ENCODE peak calls at places on chromosomes 6 and 20, in four cellular contexts. N is upper lobe of left lung, W is uterus, Z is body of pancreas. J is an unnamed sample.

GRCh38 chr6:140036176-140036575 is 661.7 kb upstream of the CITED2 start:
- DNase-seq in W (no peak), Z (no peak), N (no peak), J (no peak)

GRCh38 chr6:2666906-2667575 is 83.7 kb downstream of the MYLK4 start:
- DNase-seq in N (no peak), W (no peak), Z (no peak), J (no peak)

GRCh38 chr20:561437-562231 is 18.0 kb upstream of the CSNK2A1 start:
- DNase-seq in W (no peak), Z (peak), N (no peak), J (no peak)

GRCh38 chr20:3701061-3701998 is 11.1 kb downstream of the SIGLEC1 start:
- DNase-seq in N (no peak), Z (no peak), W (no peak), J (peak)

GRCh38 chr6:2952557-2953095 is 18.7 kb downstream of the SERPINB6 start:
- DNase-seq in N (peak), W (peak), Z (peak), J (no peak)

GRCh38 chr20:35007413-35007812 is 51.7 kb downstream of the MYH7B start:
- DNase-seq in Z (no peak), W (peak), N (no peak), J (no peak)

GRCh38 chr20:41697861-41698559 is 79.8 kb upstream of the CHD6 start:
- DNase-seq in N (no peak), Z (peak), W (no peak), J (no peak)

GRCh38 chr6:83257791-83258190 is 64.6 kb downstream of the RWDD2A start:
- DNase-seq in Z (no peak), W (no peak), N (no peak), J (no peak)

GRCh38 chr6:101853226-101853625 is 459.7 kb downstream of the GRIK2 start:
- DNase-seq in N (no peak), Z (no peak), W (no peak), J (no peak)

GRCh38 chr6:161038229-161039003 is 46.8 kb downstream of the MAP3K4 start:
- DNase-seq in N (no peak), Z (peak), W (peak), J (no peak)

GRCh38 chr6:66210964-66211363 is 503.9 kb upstream of the EYS start:
- DNase-seq in Z (no peak), N (no peak), W (no peak), J (no peak)

GRCh38 chr20:50670126-50670862 is 21.0 kb downstream of the RIPOR3 start:
- DNase-seq in Z (peak), W (no peak), N (no peak), J (no peak)

GRCh38 chr6:24743265-24743943 is 24.4 kb upstream of the C6orf62 start:
- DNase-seq in Z (peak), W (no peak), N (no peak), J (no peak)

GRCh38 chr20:688809-689208 is 13.2 kb upstream of the SCRT2 start:
- DNase-seq in N (no peak), Z (peak), W (no peak), J (no peak)

GRCh38 chr20:20017852-20018245 is 687 bp downstream of the NAA20 start:
- DNase-seq in N (no peak), Z (no peak), W (no peak), J (no peak)

GRCh38 chr6:120173250-120173649 is 823.7 kb upstream of the MAN1A1 start:
- DNase-seq in W (no peak), N (no peak), Z (no peak), J (no peak)

DNA sequence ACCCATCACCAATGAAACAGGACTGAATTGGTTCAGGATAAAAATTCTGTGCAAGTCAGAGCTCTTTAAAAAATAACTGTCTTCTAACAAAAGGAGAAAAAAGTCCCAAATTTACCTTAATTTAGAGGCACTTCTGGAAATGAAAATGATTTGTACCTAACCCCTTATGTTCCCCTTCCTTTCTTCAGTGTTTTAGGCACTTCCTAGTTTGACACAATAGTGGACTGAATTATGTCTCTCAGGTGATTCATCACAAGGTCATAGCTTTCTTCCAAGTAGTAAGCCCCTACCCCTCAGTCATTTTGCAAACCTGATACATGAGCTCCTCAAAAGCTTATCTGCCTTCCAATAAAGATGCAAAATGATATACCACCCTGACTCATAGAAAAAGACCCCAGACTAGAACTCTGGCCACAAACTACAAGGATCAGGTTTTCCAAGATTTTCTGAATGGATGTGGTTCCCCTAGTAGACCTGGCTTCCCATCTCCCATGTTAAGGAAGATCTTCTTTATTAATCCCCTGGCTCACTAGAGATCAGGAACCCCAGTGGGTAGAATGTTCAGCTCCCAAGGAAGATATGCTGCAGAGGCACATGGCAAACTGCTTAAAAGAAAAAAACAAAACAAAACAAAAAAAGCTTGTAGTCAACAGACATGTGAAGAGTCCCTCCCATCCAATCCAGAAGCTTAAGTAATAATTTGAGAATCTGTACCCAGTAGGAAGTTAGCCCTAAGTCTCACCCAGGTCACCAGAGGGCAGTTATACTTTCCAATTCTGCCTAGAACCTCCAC is 3.6 kb downstream of the PPP1R10 start:
- DNase-seq in Z (no peak), W (no peak), N (no peak), J (no peak)
- TF ChIP-seq POLR2A in Z (peak), W (no peak), N (no peak), J (no peak)

GRCh38 chr6:9138856-9139426 is 703.6 kb upstream of the SLC35B3 start:
- DNase-seq in Z (no peak), N (no peak), W (no peak), J (no peak)
- H3K4me3 ChIP-seq in Z (no peak), N (no peak), W (no peak), J (no peak)

DNA sequence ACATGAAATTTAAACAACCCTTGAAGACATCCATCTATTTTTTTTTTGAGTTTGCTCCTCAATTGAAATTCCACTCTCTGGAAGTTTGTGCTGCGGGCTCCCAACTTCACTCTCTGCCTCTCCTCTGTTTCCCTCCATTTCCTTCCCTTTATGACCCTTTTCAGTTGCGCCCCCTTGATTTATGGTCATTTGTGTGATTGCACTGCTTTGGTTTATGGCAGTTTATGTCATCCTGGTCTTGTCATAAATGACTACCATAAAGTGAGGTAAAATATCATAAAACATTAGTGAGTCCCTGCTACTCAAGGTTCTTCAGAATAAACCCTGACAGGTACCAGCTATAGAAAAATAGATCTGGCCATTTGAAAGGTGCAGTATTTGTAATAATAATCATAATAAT is 348.3 kb upstream of the ZFP64 start:
- DNase-seq in N (no peak), Z (no peak), W (no peak), J (no peak)
- TF ChIP-seq CTCF in N (no peak), Z (no peak), W (no peak), J (no peak)

GRCh38 chr6:26537846-26538571 is at the start of gene HMGN4:
- DNase-seq in Z (peak), N (peak), W (peak), J (no peak)
- TF ChIP-seq POLR2A in Z (peak), N (peak), W (peak), J (no peak)

GRCh38 chr6:10410214-10410873 is 4.5 kb downstream of the TFAP2A start:
- DNase-seq in N (no peak), W (no peak), Z (no peak), J (no peak)
- H3K4me3 ChIP-seq in N (no peak), W (no peak), Z (no peak), J (peak)

DNA sequence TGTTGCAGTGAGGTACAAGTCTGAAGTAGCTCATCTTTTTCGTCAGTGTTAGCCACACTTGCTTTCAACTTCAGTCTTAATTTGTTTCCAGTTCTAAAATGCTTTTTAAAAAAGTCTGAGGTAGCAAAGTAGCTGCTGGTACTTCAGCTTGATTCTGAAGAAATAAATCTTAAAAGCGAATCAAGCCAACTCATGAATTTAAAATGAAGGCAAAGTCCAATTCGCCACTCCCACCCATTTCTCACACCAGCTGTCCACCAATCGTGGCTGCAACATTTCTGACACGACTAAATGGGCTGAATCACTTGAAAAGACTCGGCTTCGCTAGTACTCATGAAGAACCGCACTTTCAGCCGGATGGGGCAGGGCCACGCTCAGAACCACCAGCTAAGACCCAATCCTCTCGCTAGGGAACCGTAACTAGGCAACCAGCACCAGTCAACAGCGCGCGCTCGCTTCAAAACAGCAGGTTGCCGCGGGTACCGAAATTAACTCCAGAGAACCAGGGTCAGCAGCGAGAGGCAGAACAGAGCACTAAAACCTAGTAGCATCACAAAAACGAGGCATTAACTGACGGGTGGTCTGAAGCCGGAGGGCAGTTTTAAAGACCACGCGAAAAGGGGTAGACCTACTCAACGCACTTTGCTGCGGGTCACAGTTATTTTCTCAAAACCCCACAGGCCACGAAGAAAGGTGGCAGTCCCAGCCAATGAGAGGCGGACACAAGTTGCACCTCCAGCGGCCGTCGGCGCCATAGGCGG is 900 bp downstream of the BCLAF1 start:
- DNase-seq in N (peak), Z (peak), W (peak), J (peak)
- TF ChIP-seq CTCF in N (peak), Z (no peak), W (no peak), J (no peak)

DNA sequence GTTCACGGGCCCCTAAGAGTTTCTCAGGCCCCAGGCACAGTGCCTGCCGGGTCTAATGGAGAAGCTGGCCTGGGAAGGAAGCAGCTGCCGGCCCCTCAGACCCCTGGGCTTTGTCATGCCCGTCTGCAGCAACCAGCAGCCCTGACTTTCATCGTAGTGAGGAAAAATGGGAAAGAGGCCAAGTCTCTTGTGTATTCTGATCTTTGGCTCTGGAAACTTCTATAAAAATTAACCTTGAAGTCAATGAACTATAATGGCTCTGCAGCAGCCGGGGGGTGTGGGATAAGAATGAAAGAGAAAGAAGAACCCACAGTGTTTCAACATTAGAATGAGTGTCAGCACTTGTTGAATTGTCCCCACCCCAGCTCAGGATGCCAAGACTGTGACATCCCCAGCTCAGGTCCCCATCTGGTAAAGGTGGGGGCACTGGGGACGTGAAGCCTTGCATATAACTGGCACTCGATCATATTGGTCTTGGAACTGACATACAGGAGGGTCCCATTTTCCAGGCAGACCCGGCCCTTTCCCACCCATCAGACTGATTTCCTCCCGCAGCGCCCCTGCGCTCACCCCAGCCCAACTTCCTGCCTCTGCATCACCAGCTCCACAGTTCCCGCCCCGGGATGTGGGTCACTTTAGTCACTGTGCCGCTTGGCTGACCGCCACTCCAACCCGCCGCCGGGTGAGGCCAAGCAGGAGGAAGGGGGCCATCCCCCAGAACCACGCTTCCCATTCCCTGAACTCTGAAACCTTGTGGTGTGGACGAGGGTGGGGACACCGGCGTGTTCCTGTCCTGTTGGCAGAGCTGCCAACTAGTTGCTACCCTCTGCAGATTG is 12.7 kb downstream of the TGM2 start:
- DNase-seq in W (peak), N (peak), Z (peak), J (no peak)
- TF ChIP-seq POLR2A in W (no peak), N (peak), Z (peak), J (no peak)

DNA sequence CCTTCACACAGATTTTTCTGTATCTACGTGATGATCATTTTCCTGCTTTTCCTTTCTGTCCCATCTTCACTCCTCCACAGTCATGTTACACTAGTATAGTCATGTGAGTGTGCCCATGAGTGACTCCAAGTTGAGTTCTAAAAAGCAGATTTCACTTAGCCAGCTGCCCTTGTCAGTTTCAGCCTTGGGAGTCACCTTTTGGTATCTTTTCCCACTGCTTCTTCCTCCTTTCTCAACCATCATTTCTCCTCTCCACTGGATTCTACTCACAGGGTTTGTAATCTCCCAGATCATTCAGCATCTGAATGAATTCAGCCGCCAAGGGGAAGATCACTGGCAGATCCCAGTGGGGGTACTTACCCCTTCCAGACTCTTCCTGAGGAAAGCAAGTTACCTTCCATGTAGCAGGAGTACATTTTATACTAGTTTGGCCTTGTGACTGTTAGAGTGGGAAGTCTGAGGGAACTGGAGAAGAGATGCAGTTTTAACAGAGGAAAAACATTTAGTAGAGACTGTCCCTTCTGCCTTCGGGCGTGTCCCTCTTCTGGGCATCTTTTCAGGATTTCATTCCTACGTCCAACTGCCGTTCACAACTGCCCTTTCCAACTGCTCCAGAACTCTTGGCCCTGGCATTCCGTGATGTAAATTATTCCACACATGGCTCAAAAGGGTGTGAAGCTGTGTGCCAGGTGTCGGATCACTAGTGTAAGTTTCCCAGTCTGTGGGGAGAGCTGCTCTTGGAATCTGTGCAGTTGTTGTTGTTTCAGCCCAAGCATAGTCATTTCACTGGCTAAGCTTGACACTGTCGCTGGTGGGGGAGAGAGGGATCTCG is 38.9 kb downstream of the BICRAL start:
- DNase-seq in W (peak), Z (no peak), N (no peak), J (no peak)
- H3K4me3 ChIP-seq in W (peak), Z (no peak), N (no peak), J (peak)